ENCODE peak calls at places on chromosomes 16 and 17, in six cellular contexts. One of them, this sample, is unnamed.

GRCh38 chr16:22141746-22142145 is 20.6 kb upstream of the SDR42E2 start:
- DNase-seq in ELF-1: peak; percentile 41
- DNase-seq in KBM-7: peak; percentile 11
- DNase-seq in aorta: no peak
- DNase-seq in IMR-90: peak; percentile 7
- DNase-seq in mucosa of descending colon: no peak
- DNase-seq in this sample: peak; percentile 44

GRCh38 chr17:67360880-67361279 is 5.5 kb downstream of the PSMD12 start:
- DNase-seq in IMR-90: no peak
- DNase-seq in mucosa of descending colon: no peak
- DNase-seq in ELF-1: no peak
- DNase-seq in KBM-7: no peak
- DNase-seq in aorta: no peak
- DNase-seq in this sample: no peak

GRCh38 chr16:21952040-21952792 is 945 bp upstream of the UQCRC2 start:
- DNase-seq in ELF-1: peak; percentile 75
- DNase-seq in IMR-90: peak; percentile 61
- DNase-seq in mucosa of descending colon: peak; percentile 92
- DNase-seq in aorta: peak; percentile 79
- DNase-seq in KBM-7: no peak
- DNase-seq in this sample: peak; percentile 92

GRCh38 chr17:2853722-2854580 is 57.7 kb downstream of the RAP1GAP2 start:
- DNase-seq in IMR-90: no peak
- DNase-seq in aorta: no peak
- DNase-seq in ELF-1: no peak
- DNase-seq in mucosa of descending colon: no peak
- DNase-seq in KBM-7: no peak
- DNase-seq in this sample: peak; percentile 40

GRCh38 chr17:63477471-63478440 is 895 bp downstream of the ACE start:
- DNase-seq in KBM-7: peak; percentile 51
- DNase-seq in ELF-1: peak; percentile 42
- DNase-seq in aorta: no peak
- DNase-seq in mucosa of descending colon: peak; percentile 61
- DNase-seq in IMR-90: no peak
- DNase-seq in this sample: peak; percentile 27

GRCh38 chr17:58332720-58333395 is 4.3 kb upstream of the TSPOAP1 start:
- DNase-seq in ELF-1: no peak
- DNase-seq in KBM-7: peak; percentile 73
- DNase-seq in IMR-90: no peak
- DNase-seq in mucosa of descending colon: peak; percentile 83
- DNase-seq in aorta: no peak
- DNase-seq in this sample: peak; percentile 67

GRCh38 chr17:11430766-11431165 is 167.5 kb upstream of the DNAH9 start:
- DNase-seq in IMR-90: no peak
- DNase-seq in ELF-1: no peak
- DNase-seq in mucosa of descending colon: no peak
- DNase-seq in aorta: no peak
- DNase-seq in KBM-7: no peak
- DNase-seq in this sample: no peak

GRCh38 chr16:79920685-79921084 is 320.1 kb upstream of the MAF start:
- DNase-seq in KBM-7: no peak
- DNase-seq in IMR-90: no peak
- DNase-seq in ELF-1: no peak
- DNase-seq in aorta: no peak
- DNase-seq in mucosa of descending colon: no peak
- DNase-seq in this sample: no peak

GRCh38 chr17:36857698-36858097 is 79.6 kb upstream of the LHX1 start:
- DNase-seq in ELF-1: no peak
- DNase-seq in aorta: no peak
- DNase-seq in mucosa of descending colon: no peak
- DNase-seq in IMR-90: no peak
- DNase-seq in KBM-7: no peak
- DNase-seq in this sample: no peak

GRCh38 chr17:58956997-58957724 is 149.5 kb downstream of the TRIM37 start:
- DNase-seq in ELF-1: no peak
- DNase-seq in KBM-7: no peak
- DNase-seq in aorta: no peak
- DNase-seq in IMR-90: peak; percentile 67
- DNase-seq in mucosa of descending colon: no peak
- DNase-seq in this sample: no peak

GRCh38 chr17:21194688-21195087 is 19.3 kb downstream of the TMEM11 start:
- DNase-seq in IMR-90: peak; percentile 43
- DNase-seq in aorta: no peak
- DNase-seq in ELF-1: no peak
- DNase-seq in mucosa of descending colon: no peak
- DNase-seq in KBM-7: no peak
- DNase-seq in this sample: no peak

GRCh38 chr17:6661464-6661848 is 9.9 kb downstream of the C17orf100 start:
- DNase-seq in mucosa of descending colon: no peak
- DNase-seq in aorta: no peak
- DNase-seq in ELF-1: no peak
- DNase-seq in KBM-7: no peak
- DNase-seq in IMR-90: no peak
- DNase-seq in this sample: no peak

GRCh38 chr16:51097729-51098128 is 53.3 kb downstream of the SALL1 start:
- DNase-seq in aorta: no peak
- DNase-seq in IMR-90: no peak
- DNase-seq in ELF-1: no peak
- DNase-seq in mucosa of descending colon: no peak
- DNase-seq in KBM-7: no peak
- DNase-seq in this sample: no peak

GRCh38 chr17:58224315-58224714 is 5.3 kb upstream of the MKS1 start:
- DNase-seq in KBM-7: peak; percentile 45
- DNase-seq in IMR-90: peak; percentile 46
- DNase-seq in aorta: no peak
- DNase-seq in ELF-1: no peak
- DNase-seq in mucosa of descending colon: no peak
- DNase-seq in this sample: no peak

GRCh38 chr16:14347706-14348105 is 276.6 kb downstream of the MRTFB start:
- DNase-seq in ELF-1: peak; percentile 74
- DNase-seq in IMR-90: no peak
- DNase-seq in KBM-7: no peak
- DNase-seq in mucosa of descending colon: no peak
- DNase-seq in aorta: no peak
- DNase-seq in this sample: no peak

GRCh38 chr17:56510554-56511342 is 82.8 kb upstream of the NOG start:
- DNase-seq in IMR-90: no peak
- DNase-seq in aorta: peak; percentile 38
- DNase-seq in KBM-7: no peak
- DNase-seq in ELF-1: no peak
- DNase-seq in mucosa of descending colon: no peak
- DNase-seq in this sample: no peak

GRCh38 chr17:32586666-32587065 is 99.9 kb downstream of the CDK5R1 start:
- DNase-seq in KBM-7: no peak
- DNase-seq in IMR-90: no peak
- DNase-seq in ELF-1: no peak
- DNase-seq in mucosa of descending colon: no peak
- DNase-seq in aorta: no peak
- DNase-seq in this sample: no peak

GRCh38 chr16:4371481-4372314 is at the start of gene VASN:
- DNase-seq in mucosa of descending colon: peak; percentile 81
- DNase-seq in KBM-7: no peak
- DNase-seq in IMR-90: peak; percentile 75
- DNase-seq in ELF-1: peak; percentile 86
- DNase-seq in aorta: peak; percentile 88
- DNase-seq in this sample: no peak

GRCh38 chr16:80804061-80804450 is 342 bp downstream of the CDYL2 start:
- DNase-seq in aorta: peak; percentile 62
- DNase-seq in IMR-90: peak; percentile 46
- DNase-seq in KBM-7: peak; percentile 49
- DNase-seq in mucosa of descending colon: peak; percentile 62
- DNase-seq in ELF-1: peak; percentile 22
- DNase-seq in this sample: no peak

GRCh38 chr17:34578656-34579016 is 746 bp upstream of the TMEM132E start:
- DNase-seq in KBM-7: no peak
- DNase-seq in aorta: no peak
- DNase-seq in mucosa of descending colon: no peak
- DNase-seq in IMR-90: no peak
- DNase-seq in ELF-1: no peak
- DNase-seq in this sample: no peak

GRCh38 chr16:19681637-19682036 is 36.4 kb downstream of the KNOP1 start:
- DNase-seq in KBM-7: peak; percentile 25
- DNase-seq in ELF-1: no peak
- DNase-seq in mucosa of descending colon: no peak
- DNase-seq in IMR-90: no peak
- DNase-seq in aorta: no peak
- DNase-seq in this sample: no peak

GRCh38 chr16:13866073-13866472 is 53.9 kb upstream of the ERCC4 start:
- DNase-seq in ELF-1: peak; percentile 66
- DNase-seq in mucosa of descending colon: no peak
- DNase-seq in aorta: peak; percentile 65
- DNase-seq in IMR-90: peak; percentile 73
- DNase-seq in KBM-7: peak; percentile 65
- DNase-seq in this sample: peak; percentile 66

GRCh38 chr17:78935419-78936323 is 10.5 kb upstream of the TIMP2 start:
- DNase-seq in aorta: peak; percentile 85
- DNase-seq in mucosa of descending colon: no peak
- DNase-seq in IMR-90: peak; percentile 99
- DNase-seq in KBM-7: no peak
- DNase-seq in ELF-1: peak; percentile 44
- DNase-seq in this sample: no peak

GRCh38 chr17:32495347-32496253 is 8.8 kb downstream of the CDK5R1 start:
- DNase-seq in aorta: peak; percentile 80
- DNase-seq in KBM-7: no peak
- DNase-seq in IMR-90: peak; percentile 30
- DNase-seq in ELF-1: peak; percentile 66
- DNase-seq in mucosa of descending colon: peak; percentile 58
- DNase-seq in this sample: no peak

GRCh38 chr16:89358030-89359005 is 132.0 kb downstream of the ANKRD11 start:
- DNase-seq in mucosa of descending colon: peak; percentile 72
- DNase-seq in ELF-1: no peak
- DNase-seq in aorta: peak; percentile 59
- DNase-seq in KBM-7: peak; percentile 42
- DNase-seq in IMR-90: no peak
- DNase-seq in this sample: peak; percentile 75

GRCh38 chr16:19912445-19913305 is 28.0 kb upstream of the GPRC5B start:
- DNase-seq in IMR-90: peak; percentile 64
- DNase-seq in ELF-1: no peak
- DNase-seq in KBM-7: no peak
- DNase-seq in aorta: no peak
- DNase-seq in mucosa of descending colon: no peak
- DNase-seq in this sample: no peak

This sample was measured in NAMALWA.